ENCODE peak calls at places on chromosomes 5 and 9, in seven cellular contexts. One of them, this sample, is unnamed.

GRCh38 chr9:91945277-91946074 is 4.6 kb downstream of the ROR2 start:
- DNase-seq in HCT116: no peak
- DNase-seq in stomach: peak; percentile 59
- DNase-seq in spleen: no peak
- DNase-seq in HepG2: no peak
- DNase-seq in suprapubic skin: no peak
- DNase-seq in breast epithelium: peak; percentile 34
- DNase-seq in this sample: peak; percentile 94

GRCh38 chr9:85009251-85009650 is 339.7 kb downstream of the NTRK2 start:
- DNase-seq in HCT116: no peak
- DNase-seq in stomach: no peak
- DNase-seq in spleen: no peak
- DNase-seq in HepG2: no peak
- DNase-seq in suprapubic skin: no peak
- DNase-seq in breast epithelium: no peak
- DNase-seq in this sample: no peak

GRCh38 chr5:131186561-131187256 is 16.0 kb downstream of the LYRM7 start:
- DNase-seq in HCT116: no peak
- DNase-seq in stomach: no peak
- DNase-seq in spleen: no peak
- DNase-seq in HepG2: no peak
- DNase-seq in suprapubic skin: no peak
- DNase-seq in breast epithelium: no peak
- DNase-seq in this sample: no peak

GRCh38 chr5:158910782-158911692 is 188.7 kb downstream of the EBF1 start:
- DNase-seq in HCT116: no peak
- DNase-seq in stomach: no peak
- DNase-seq in spleen: no peak
- DNase-seq in HepG2: no peak
- DNase-seq in suprapubic skin: no peak
- DNase-seq in breast epithelium: no peak
- DNase-seq in this sample: no peak

GRCh38 chr9:121972501-121972981 is 120.6 kb downstream of the TTLL11 start:
- DNase-seq in HCT116: peak; percentile 66
- DNase-seq in stomach: peak; percentile 82
- DNase-seq in spleen: no peak
- DNase-seq in HepG2: no peak
- DNase-seq in suprapubic skin: no peak
- DNase-seq in breast epithelium: peak; percentile 76
- DNase-seq in this sample: no peak

GRCh38 chr5:149257875-149258705 is 13.6 kb upstream of the AFAP1L1 start:
- DNase-seq in HCT116: no peak
- DNase-seq in stomach: no peak
- DNase-seq in spleen: no peak
- DNase-seq in HepG2: no peak
- DNase-seq in suprapubic skin: no peak
- DNase-seq in breast epithelium: no peak
- DNase-seq in this sample: no peak

GRCh38 chr5:27652505-27652904 is 614.1 kb upstream of the CDH9 start:
- DNase-seq in HCT116: no peak
- DNase-seq in stomach: no peak
- DNase-seq in spleen: no peak
- DNase-seq in HepG2: peak; percentile 17
- DNase-seq in suprapubic skin: no peak
- DNase-seq in breast epithelium: no peak
- DNase-seq in this sample: no peak

GRCh38 chr9:128595471-128595870 is 43.1 kb downstream of the SPTAN1 start:
- DNase-seq in HCT116: no peak
- DNase-seq in stomach: no peak
- DNase-seq in spleen: no peak
- DNase-seq in HepG2: no peak
- DNase-seq in suprapubic skin: no peak
- DNase-seq in breast epithelium: no peak
- DNase-seq in this sample: no peak

GRCh38 chr9:87389936-87390335 is 107.7 kb upstream of the DAPK1 start:
- DNase-seq in HCT116: no peak
- DNase-seq in stomach: no peak
- DNase-seq in spleen: no peak
- DNase-seq in HepG2: no peak
- DNase-seq in suprapubic skin: no peak
- DNase-seq in breast epithelium: no peak
- DNase-seq in this sample: no peak

GRCh38 chr9:106885451-106885850 is 22.5 kb downstream of the ZNF462 start:
- DNase-seq in HCT116: no peak
- DNase-seq in stomach: no peak
- DNase-seq in spleen: no peak
- DNase-seq in HepG2: no peak
- DNase-seq in suprapubic skin: no peak
- DNase-seq in breast epithelium: no peak
- DNase-seq in this sample: peak; percentile 58

GRCh38 chr5:164433471-164433870 is 928.1 kb downstream of the MAT2B start:
- DNase-seq in HCT116: no peak
- DNase-seq in stomach: no peak
- DNase-seq in spleen: no peak
- DNase-seq in HepG2: no peak
- DNase-seq in suprapubic skin: no peak
- DNase-seq in breast epithelium: no peak
- DNase-seq in this sample: no peak

GRCh38 chr9:101458955-101459631 is 23.5 kb upstream of the ALDOB start:
- DNase-seq in HCT116: peak; percentile 79
- DNase-seq in stomach: no peak
- DNase-seq in spleen: no peak
- DNase-seq in HepG2: peak; percentile 86
- DNase-seq in suprapubic skin: no peak
- DNase-seq in breast epithelium: no peak
- DNase-seq in this sample: no peak

DNA sequence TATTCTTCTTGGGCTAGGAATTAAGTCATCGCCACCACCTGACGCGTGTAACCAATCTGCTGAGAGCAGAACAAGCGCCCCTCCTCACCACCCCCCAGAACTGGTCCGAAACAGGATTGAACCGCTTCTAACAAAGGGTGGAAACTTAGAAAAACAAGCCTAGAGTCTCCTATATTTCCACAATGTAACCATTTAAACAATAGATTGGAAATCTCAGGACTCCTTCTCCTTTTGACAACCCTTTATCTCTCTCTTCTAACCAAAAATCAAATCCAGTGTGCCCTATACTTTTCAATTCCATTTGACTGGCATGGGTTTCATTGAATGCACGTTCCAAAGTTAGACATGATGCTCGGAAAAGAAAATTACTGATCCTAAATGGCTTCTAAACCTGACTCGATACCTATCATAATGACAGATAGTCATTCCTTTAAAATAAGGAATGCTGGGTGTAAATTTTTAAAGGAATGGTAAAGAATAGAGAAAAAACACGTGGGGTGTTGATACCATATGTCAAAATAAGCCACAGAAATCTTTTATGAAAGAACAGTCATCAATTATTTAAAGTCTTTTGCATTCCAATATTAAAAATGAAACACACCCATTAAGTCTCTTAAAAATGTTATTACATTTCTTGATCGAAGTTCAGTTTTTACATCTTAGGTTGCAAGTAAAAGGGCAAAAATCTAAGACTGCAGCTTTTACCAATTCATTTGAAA is 1.2 kb downstream of the ARRDC3 start:
- DNase-seq in HCT116: peak; percentile 63
- DNase-seq in stomach: peak; percentile 64
- DNase-seq in spleen: peak; percentile 91
- DNase-seq in HepG2: peak; percentile 71
- DNase-seq in suprapubic skin: peak; percentile 76
- DNase-seq in breast epithelium: peak; percentile 81
- DNase-seq in this sample: peak; percentile 87
- TF ChIP-seq POLR2A in HCT116: no peak
- TF ChIP-seq POLR2A in stomach: no peak
- TF ChIP-seq POLR2A in spleen: no peak
- TF ChIP-seq POLR2A in HepG2: no peak
- TF ChIP-seq POLR2A in suprapubic skin: no peak
- TF ChIP-seq POLR2A in breast epithelium: peak; percentile 19
- TF ChIP-seq POLR2A in this sample: no peak

GRCh38 chr5:124734574-124735168 is 11.8 kb downstream of the ZNF608 start:
- DNase-seq in HCT116: no peak
- DNase-seq in stomach: no peak
- DNase-seq in spleen: no peak
- DNase-seq in HepG2: no peak
- DNase-seq in suprapubic skin: no peak
- DNase-seq in breast epithelium: no peak
- DNase-seq in this sample: no peak

GRCh38 chr5:124732349-124732875 is 14.0 kb downstream of the ZNF608 start:
- DNase-seq in HCT116: no peak
- DNase-seq in stomach: no peak
- DNase-seq in spleen: no peak
- DNase-seq in HepG2: no peak
- DNase-seq in suprapubic skin: no peak
- DNase-seq in breast epithelium: no peak
- DNase-seq in this sample: no peak

GRCh38 chr5:124730381-124730780 is 16.1 kb downstream of the ZNF608 start:
- DNase-seq in HCT116: no peak
- DNase-seq in stomach: no peak
- DNase-seq in spleen: no peak
- DNase-seq in HepG2: no peak
- DNase-seq in suprapubic skin: no peak
- DNase-seq in breast epithelium: no peak
- DNase-seq in this sample: no peak

GRCh38 chr5:124735169-124735858 is 11.1 kb downstream of the ZNF608 start:
- DNase-seq in HCT116: no peak
- DNase-seq in stomach: no peak
- DNase-seq in spleen: no peak
- DNase-seq in HepG2: no peak
- DNase-seq in suprapubic skin: no peak
- DNase-seq in breast epithelium: no peak
- DNase-seq in this sample: no peak

GRCh38 chr5:124732891-124733670 is 13.4 kb downstream of the ZNF608 start:
- DNase-seq in HCT116: no peak
- DNase-seq in stomach: no peak
- DNase-seq in spleen: no peak
- DNase-seq in HepG2: no peak
- DNase-seq in suprapubic skin: no peak
- DNase-seq in breast epithelium: no peak
- DNase-seq in this sample: no peak
- H3K4me1 ChIP-seq in HCT116: no peaks in the 10 kb centered on the region
- H3K4me1 ChIP-seq in stomach: peaks cover 83% of the 10 kb centered on the region
- H3K4me1 ChIP-seq in spleen: no peaks in the 10 kb centered on the region
- H3K4me1 ChIP-seq in HepG2: peaks cover 22% of the 10 kb centered on the region
- H3K4me1 ChIP-seq in suprapubic skin: peaks cover 20% of the 10 kb centered on the region
- H3K4me1 ChIP-seq in breast epithelium: no peaks in the 10 kb centered on the region
- H3K4me1 ChIP-seq in this sample: peaks cover 70% of the 10 kb centered on the region

DNA sequence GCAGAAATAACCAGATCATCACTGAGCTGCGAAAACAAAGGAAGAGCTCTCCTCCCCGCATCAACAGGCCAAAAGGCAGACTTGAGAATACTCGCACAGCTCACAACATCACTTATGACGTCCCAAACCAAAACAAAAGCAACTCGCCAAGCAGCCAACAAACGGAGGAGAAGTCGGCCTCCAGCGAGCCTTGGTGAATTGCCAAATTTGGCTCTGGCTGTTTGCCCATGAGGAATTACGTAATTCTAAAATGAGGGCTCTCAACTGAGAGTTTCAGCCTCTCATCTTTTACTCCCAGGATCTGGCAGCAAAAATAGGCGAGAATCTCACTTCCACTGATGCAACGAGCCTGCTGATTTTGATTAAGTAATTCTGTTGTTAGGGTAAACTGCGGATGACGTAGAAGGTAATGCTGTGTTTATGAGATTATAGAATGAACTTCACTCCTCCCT is 51.7 kb upstream of the SEMA6A start:
- DNase-seq in HCT116: no peak
- DNase-seq in stomach: peak; percentile 63
- DNase-seq in spleen: no peak
- DNase-seq in HepG2: no peak
- DNase-seq in suprapubic skin: peak; percentile 89
- DNase-seq in breast epithelium: peak; percentile 81
- DNase-seq in this sample: peak; percentile 92
- TF ChIP-seq POLR2AphosphoS5 in HCT116: no peak
- TF ChIP-seq POLR2AphosphoS5 in stomach: peak; percentile 34
- TF ChIP-seq POLR2AphosphoS5 in spleen: no peak
- TF ChIP-seq POLR2AphosphoS5 in HepG2: no peak
- TF ChIP-seq POLR2AphosphoS5 in suprapubic skin: no peak
- TF ChIP-seq POLR2AphosphoS5 in breast epithelium: peak; percentile 70
- TF ChIP-seq POLR2AphosphoS5 in this sample: no peak

GRCh38 chr9:133027134-133027533 is 3.7 kb upstream of the GTF3C5 start:
- DNase-seq in HCT116: no peak
- DNase-seq in stomach: no peak
- DNase-seq in spleen: no peak
- DNase-seq in HepG2: no peak
- DNase-seq in suprapubic skin: peak; percentile 24
- DNase-seq in breast epithelium: no peak
- DNase-seq in this sample: no peak
- TF ChIP-seq POLR2A in HCT116: no peak
- TF ChIP-seq POLR2A in stomach: no peak
- TF ChIP-seq POLR2A in spleen: no peak
- TF ChIP-seq POLR2A in HepG2: no peak
- TF ChIP-seq POLR2A in suprapubic skin: no peak
- TF ChIP-seq POLR2A in breast epithelium: no peak
- TF ChIP-seq POLR2A in this sample: no peak

GRCh38 chr9:23941051-23941450 is 115.0 kb upstream of the ELAVL2 start:
- DNase-seq in HCT116: no peak
- DNase-seq in stomach: no peak
- DNase-seq in spleen: no peak
- DNase-seq in HepG2: no peak
- DNase-seq in suprapubic skin: no peak
- DNase-seq in breast epithelium: no peak
- DNase-seq in this sample: no peak

DNA sequence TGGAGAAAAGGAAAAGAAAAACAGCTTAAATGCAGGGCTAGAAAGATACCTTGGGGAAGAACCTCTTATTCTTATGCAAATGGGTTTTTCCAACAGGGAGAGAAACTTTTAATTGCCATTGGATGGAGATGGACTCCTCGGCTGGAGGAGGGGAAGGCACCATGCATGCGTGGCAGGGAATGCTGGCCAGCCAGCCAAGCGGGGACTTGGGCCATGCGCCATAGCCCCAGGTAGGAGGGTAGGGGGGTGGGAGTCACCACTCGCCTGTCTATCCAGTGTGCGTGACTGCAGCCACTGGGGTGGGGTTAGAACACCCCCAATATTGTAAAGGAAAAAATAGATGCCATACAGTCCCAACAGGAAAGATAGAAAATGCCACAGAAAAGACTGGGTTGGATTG is 119.9 kb upstream of the ELAVL2 start:
- DNase-seq in HCT116: no peak
- DNase-seq in stomach: no peak
- DNase-seq in spleen: no peak
- DNase-seq in HepG2: no peak
- DNase-seq in suprapubic skin: no peak
- DNase-seq in breast epithelium: no peak
- DNase-seq in this sample: no peak
- H3K4me1 ChIP-seq in HCT116: no peaks in the 10 kb centered on the region
- H3K4me1 ChIP-seq in stomach: no peaks in the 10 kb centered on the region
- H3K4me1 ChIP-seq in spleen: no peaks in the 10 kb centered on the region
- H3K4me1 ChIP-seq in HepG2: no peaks in the 10 kb centered on the region
- H3K4me1 ChIP-seq in suprapubic skin: no peaks in the 10 kb centered on the region
- H3K4me1 ChIP-seq in breast epithelium: no peaks in the 10 kb centered on the region
- H3K4me1 ChIP-seq in this sample: no peaks in the 10 kb centered on the region